ENCODE peak calls at places on chromosomes 11 and 22, in eight cellular contexts. L, D, G, M, O, K, A and T are unnamed samples.
A peak's percentile ranks its signal among the peaks of the same experiment; 100 is the strongest.

GRCh38 chr11:35390737-35391682 is 28.3 kb downstream of the SLC1A2 start:
- DNase-seq in G (peak; percentile 16), L (no peak), O (no peak), M (no peak), A (no peak), K (no peak), D (no peak), T (no peak)

GRCh38 chr11:35671396-35672127 is 9.0 kb downstream of the TRIM44 start:
- DNase-seq in K (no peak), L (no peak), D (no peak), O (no peak), A (no peak), G (no peak), M (no peak), T (no peak)

GRCh38 chr11:57155400-57155799 is 26.4 kb upstream of the LRRC55 start:
- DNase-seq in D (no peak), O (no peak), K (no peak), L (no peak), M (no peak), A (no peak), G (no peak), T (no peak)

GRCh38 chr11:110479445-110480101 is 49.8 kb downstream of the FDX1 start:
- DNase-seq in O (no peak), G (no peak), M (no peak), D (no peak), K (peak; percentile 44), L (no peak), A (no peak), T (no peak)

GRCh38 chr11:109970516-109971183 is 122.5 kb upstream of the ZC3H12C start:
- DNase-seq in O (no peak), K (no peak), A (no peak), D (no peak), L (no peak), G (no peak), M (no peak), T (no peak)

GRCh38 chr11:19597876-19598275 is 114.8 kb upstream of the NAV2 start:
- DNase-seq in D (no peak), M (no peak), G (no peak), A (peak; percentile 39), O (no peak), K (peak; percentile 97), L (no peak), T (no peak)

GRCh38 chr22:41621911-41622179 is 750 bp downstream of the XRCC6 start:
- DNase-seq in O (no peak), D (no peak), L (no peak), K (no peak), A (no peak), G (no peak), M (no peak), T (no peak)

GRCh38 chr22:20430641-20431519 is 6.7 kb downstream of the SCARF2 start:
- DNase-seq in O (no peak), K (no peak), G (no peak), L (no peak), A (peak; percentile 69), M (peak; percentile 58), D (no peak), T (peak; percentile 69)

GRCh38 chr11:124724854-124725718 is 14.7 kb upstream of the NRGN start:
- DNase-seq in A (peak; percentile 33), M (no peak), D (no peak), L (no peak), K (no peak), G (no peak), O (no peak), T (peak; percentile 67)

GRCh38 chr22:37226087-37226486 is 13.8 kb upstream of the SSTR3 start:
- DNase-seq in M (no peak), D (no peak), O (no peak), K (no peak), A (no peak), G (no peak), L (no peak), T (no peak)